ENCODE peak calls at places on chromosome 14, in four cellular contexts. B, P, F and D are unnamed samples.

GRCh38 chr14:20679907-20680306 is 4.5 kb upstream of the RNASE4 start:
- DNase-seq in F (peak; percentile 28), B (no peak), P (no peak), D (no peak)

GRCh38 chr14:92929689-92930608 is 7.0 kb downstream of the CHGA start:
- DNase-seq in B (no peak), F (no peak), P (no peak), D (no peak)

GRCh38 chr14:43147480-43147879 is 1359.6 kb downstream of the FSCB start:
- DNase-seq in F (no peak), P (no peak), B (no peak), D (no peak)

GRCh38 chr14:82710257-82710841 is 1176.7 kb upstream of the SEL1L start:
- DNase-seq in P (no peak), B (peak; percentile 12), F (no peak), D (peak; percentile 47)

GRCh38 chr14:102910442-102910841 is 12.0 kb upstream of the AMN start:
- DNase-seq in P (no peak), B (no peak), F (no peak), D (peak; percentile 32)

GRCh38 chr14:74504874-74505617 is 11.5 kb downstream of the ISCA2 start:
- DNase-seq in B (no peak), F (no peak), P (no peak), D (peak; percentile 34)

GRCh38 chr14:103836976-103837725 is 10.2 kb downstream of the PPP1R13B start:
- DNase-seq in P (no peak), F (no peak), B (no peak), D (no peak)

GRCh38 chr14:23137221-23138172 is 18.4 kb upstream of the CEBPE start:
- DNase-seq in B (no peak), P (no peak), F (no peak), D (no peak)

GRCh38 chr14:73244541-73244940 is 7.2 kb downstream of the PAPLN start:
- DNase-seq in F (no peak), P (no peak), B (no peak), D (peak; percentile 59)

GRCh38 chr14:76080009-76080408 is 71.7 kb upstream of the GPATCH2L start:
- DNase-seq in B (no peak), F (no peak), P (peak; percentile 22), D (no peak)

GRCh38 chr14:94773017-94773681 is 3.2 kb upstream of the GSC start:
- DNase-seq in P (no peak), B (no peak), F (no peak), D (no peak)

GRCh38 chr14:22572562-22573058 is 16.4 kb downstream of the DAD1 start:
- DNase-seq in F (no peak), B (no peak), P (no peak), D (no peak)

GRCh38 chr14:87261621-87262020 is 731.4 kb downstream of the GALC start:
- DNase-seq in B (no peak), F (no peak), P (no peak), D (no peak)

GRCh38 chr14:57209561-57209960 is 59.1 kb downstream of the EXOC5 start:
- DNase-seq in F (no peak), B (peak; percentile 74), P (no peak), D (no peak)

GRCh38 chr14:98187302-98187701 is 1084.7 kb downstream of the BCL11B start:
- DNase-seq in B (no peak), F (no peak), P (no peak), D (no peak)

GRCh38 chr14:91398707-91399106 is 18.9 kb downstream of the CCDC88C start:
- DNase-seq in B (no peak), P (no peak), F (no peak), D (no peak)

GRCh38 chr14:101849125-101849524 is 87.6 kb downstream of the PPP2R5C start:
- DNase-seq in B (no peak), F (no peak), P (peak; percentile 70), D (no peak)

GRCh38 chr14:22977684-22978486 is 4.5 kb downstream of the AJUBA start:
- DNase-seq in P (peak; percentile 46), B (peak; percentile 77), F (no peak), D (peak; percentile 90)

GRCh38 chr14:96154900-96155299 is 49.7 kb upstream of the BDKRB2 start:
- DNase-seq in P (no peak), F (no peak), B (no peak), D (no peak)

GRCh38 chr14:101473045-101473729 is 88.1 kb upstream of the DIO3 start:
- DNase-seq in P (no peak), B (no peak), F (no peak), D (no peak)

GRCh38 chr14:63874223-63874622 is 21.4 kb downstream of the SYNE2 start:
- DNase-seq in P (no peak), B (no peak), F (no peak), D (no peak)

GRCh38 chr14:57686317-57686716 is 179.6 kb downstream of the SLC35F4 start:
- DNase-seq in B (no peak), F (no peak), P (no peak), D (no peak)

GRCh38 chr14:28785096-28785952 is 18.7 kb downstream of the FOXG1 start:
- DNase-seq in P (no peak), F (no peak), B (peak; percentile 34), D (no peak)

GRCh38 chr14:28515571-28515970 is 251.0 kb upstream of the FOXG1 start:
- DNase-seq in P (no peak), F (no peak), B (peak; percentile 86), D (no peak)

GRCh38 chr14:42918615-42919014 is 1311.9 kb downstream of the LRFN5 start:
- DNase-seq in B (no peak), P (no peak), F (no peak), D (no peak)

GRCh38 chr14:21300892-21301291 is 21.0 kb downstream of the RPGRIP1 start:
- DNase-seq in B (peak; percentile 11), F (no peak), P (peak; percentile 24), D (peak; percentile 75)

GRCh38 chr14:93903342-93904184 is 23.6 kb upstream of the FAM181A start:
- DNase-seq in B (no peak), P (no peak), F (no peak), D (no peak)

GRCh38 chr14:71361335-71361734 is 454.1 kb downstream of the PCNX1 start:
- DNase-seq in P (no peak), F (no peak), B (peak; percentile 51), D (no peak)

GRCh38 chr14:71361874-71362273 is 454.6 kb downstream of the PCNX1 start:
- DNase-seq in P (no peak), B (no peak), F (no peak), D (no peak)

GRCh38 chr14:71359823-71360222 is 452.6 kb downstream of the PCNX1 start:
- DNase-seq in B (no peak), F (no peak), P (no peak), D (no peak)

GRCh38 chr14:71355324-71356201 is 448.3 kb downstream of the PCNX1 start:
- DNase-seq in P (no peak), F (no peak), B (peak; percentile 87), D (no peak)

DNA sequence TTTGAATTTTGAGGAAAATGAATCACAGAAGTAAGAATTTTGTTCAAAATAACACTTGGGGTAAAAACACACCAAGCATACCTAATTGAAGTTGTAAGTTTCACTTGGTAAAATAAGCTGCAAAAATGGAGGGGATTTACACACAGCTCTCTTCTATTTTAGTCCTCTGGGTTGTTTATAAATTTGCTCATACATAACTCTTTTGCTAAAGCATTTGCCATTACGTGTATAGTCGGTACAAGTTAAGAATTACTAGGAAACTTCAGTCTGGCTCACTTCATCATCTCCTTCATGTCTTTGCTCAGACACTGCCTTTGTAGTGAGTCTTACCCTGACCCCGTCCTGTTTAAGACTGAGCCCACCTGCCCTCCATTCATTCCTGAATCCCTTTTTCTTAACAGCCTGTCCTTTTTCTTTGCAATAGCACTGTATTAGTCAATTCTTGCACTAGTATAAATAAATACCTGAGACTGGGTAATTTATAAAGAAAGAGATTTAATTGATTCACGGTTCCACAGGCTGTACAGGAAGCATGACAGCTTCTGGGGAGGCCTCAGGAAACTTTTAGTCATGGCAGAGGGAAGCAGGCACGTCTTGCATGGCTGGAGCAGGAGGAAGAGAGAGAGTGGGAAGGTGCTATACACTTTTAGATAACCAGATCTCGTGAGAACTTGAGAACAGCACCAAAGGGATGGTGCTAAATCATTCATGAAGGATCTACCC is 451.1 kb downstream of the PCNX1 start:
- DNase-seq in B (peak; percentile 54), P (no peak), F (no peak), D (no peak)
- H3K4me1 ChIP-seq in B (peaks cover 2% of the 10 kb centered on the region), P (peaks cover 28% of the 10 kb centered on the region), F (no peaks in the 10 kb centered on the region), D (peaks cover 5% of the 10 kb centered on the region)

DNA sequence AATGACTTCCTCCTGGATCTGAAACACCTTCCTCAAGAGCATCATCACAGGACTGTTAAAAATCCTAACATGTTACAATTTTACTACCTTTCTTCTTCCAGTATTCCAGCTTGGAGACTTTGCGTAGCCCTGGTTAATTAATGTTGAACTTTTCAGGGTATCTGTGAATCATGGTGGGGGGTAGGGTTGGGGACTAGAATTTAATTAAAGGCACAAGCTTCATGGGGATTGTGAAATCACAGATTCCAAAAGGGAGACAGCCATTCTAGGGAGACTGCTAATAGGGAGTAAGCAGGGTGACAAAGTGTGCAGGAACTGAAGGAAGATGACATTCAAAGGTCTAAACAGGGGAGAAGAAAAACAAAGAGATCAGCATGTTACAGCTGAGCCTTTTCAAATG is 581.9 kb downstream of the DIO2 start:
- DNase-seq in B (no peak), F (no peak), P (no peak), D (no peak)
- H3K27ac ChIP-seq in B (no peak overlapping the region), F (no peak overlapping the region), P (no peak overlapping the region), D (no peak overlapping the region)

GRCh38 chr14:99754141-99755067 is 38.8 kb upstream of the EML1 start:
- DNase-seq in B (peak; percentile 59), F (no peak), P (peak; percentile 9), D (peak; percentile 63)
- H3K4me1 ChIP-seq in B (peaks cover 56% of the 10 kb centered on the region), F (no peaks in the 10 kb centered on the region), P (peaks cover 86% of the 10 kb centered on the region), D (peaks cover 3% of the 10 kb centered on the region)

GRCh38 chr14:50334211-50334610 is 22.1 kb downstream of the DMAC2L start:
- DNase-seq in F (no peak), P (no peak), B (no peak), D (no peak)

GRCh38 chr14:50335389-50335788 is 23.3 kb downstream of the DMAC2L start:
- DNase-seq in P (peak; percentile 26), B (peak; percentile 69), F (no peak), D (no peak)

GRCh38 chr14:50336428-50336827 is 24.3 kb downstream of the DMAC2L start:
- DNase-seq in P (no peak), F (no peak), B (no peak), D (no peak)

GRCh38 chr14:50338547-50338946 is 26.4 kb downstream of the DMAC2L start:
- DNase-seq in P (no peak), B (no peak), F (no peak), D (no peak)

DNA sequence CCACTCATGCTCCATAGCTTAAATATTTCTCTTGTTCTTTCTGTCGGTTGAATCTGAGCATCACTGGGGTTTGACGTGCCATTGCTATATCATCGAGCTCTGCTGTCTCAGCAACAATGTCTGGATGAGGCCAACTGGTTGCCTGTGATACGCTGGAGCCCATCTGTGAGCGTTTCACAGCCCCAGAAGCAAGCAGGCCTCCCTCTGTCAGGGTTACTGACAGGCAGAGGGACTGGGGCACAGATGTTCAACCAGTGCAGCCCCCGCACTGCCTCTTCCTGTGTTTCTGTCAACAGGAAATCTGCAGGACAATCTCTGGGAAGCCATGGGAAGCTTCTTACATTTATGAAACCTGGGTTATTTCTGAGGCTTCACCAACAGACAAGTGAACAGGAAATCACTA is 23.9 kb downstream of the DMAC2L start:
- DNase-seq in P (peak; percentile 38), F (no peak), B (peak; percentile 34), D (no peak)
- H3K27ac ChIP-seq in P (peak overlapping the region; percentile 83), F (no peak overlapping the region), B (peak overlapping the region; percentile 37), D (no peak overlapping the region)

GRCh38 chr14:55071051-55071450 is 19.6 kb downstream of the MAPK1IP1L start:
- DNase-seq in B (peak; percentile 70), P (no peak), F (no peak), D (no peak)
- H3K4me1 ChIP-seq in B (peaks cover 7% of the 10 kb centered on the region), P (peaks cover 56% of the 10 kb centered on the region), F (peaks cover 5% of the 10 kb centered on the region), D (peaks cover 5% of the 10 kb centered on the region)